ENCODE peak calls at places on chromosomes 12 and 14, in five cellular contexts. One of them, this sample, is unnamed.

GRCh38 chr12:57552692-57553321 is 3.0 kb downstream of the KIF5A start:
- DNase-seq in GM23338: no peak
- DNase-seq in psoas muscle: no peak
- DNase-seq in D721Med: no peak
- DNase-seq in HFFc6: peak
- DNase-seq in this sample: no peak

GRCh38 chr12:16352481-16352880 is 5.0 kb downstream of the MGST1 start:
- DNase-seq in GM23338: no peak
- DNase-seq in psoas muscle: no peak
- DNase-seq in D721Med: no peak
- DNase-seq in HFFc6: peak
- DNase-seq in this sample: no peak

GRCh38 chr12:104201238-104202001 is 14.2 kb upstream of the TXNRD1 start:
- DNase-seq in GM23338: peak
- DNase-seq in psoas muscle: no peak
- DNase-seq in D721Med: no peak
- DNase-seq in HFFc6: peak
- DNase-seq in this sample: no peak

GRCh38 chr12:123705935-123706334 is 6.2 kb upstream of the ATP6V0A2 start:
- DNase-seq in GM23338: peak
- DNase-seq in psoas muscle: no peak
- DNase-seq in D721Med: no peak
- DNase-seq in HFFc6: no peak
- DNase-seq in this sample: no peak

GRCh38 chr14:102554835-102555819 is 37.3 kb upstream of the RCOR1 start:
- DNase-seq in GM23338: peak
- DNase-seq in psoas muscle: peak
- DNase-seq in D721Med: no peak
- DNase-seq in HFFc6: no peak
- DNase-seq in this sample: no peak

GRCh38 chr14:89303452-89304435 is 113.3 kb downstream of the FOXN3 start:
- DNase-seq in GM23338: no peak
- DNase-seq in psoas muscle: peak
- DNase-seq in D721Med: no peak
- DNase-seq in HFFc6: peak
- DNase-seq in this sample: peak

GRCh38 chr14:69716483-69717187 is 50.3 kb upstream of the SRSF5 start:
- DNase-seq in GM23338: no peak
- DNase-seq in psoas muscle: no peak
- DNase-seq in D721Med: no peak
- DNase-seq in HFFc6: peak
- DNase-seq in this sample: peak

GRCh38 chr14:39431416-39432178 is 636 bp downstream of the FBXO33 start:
- DNase-seq in GM23338: peak
- DNase-seq in psoas muscle: peak
- DNase-seq in D721Med: peak
- DNase-seq in HFFc6: peak
- DNase-seq in this sample: no peak

GRCh38 chr14:54301349-54301748 is 95.5 kb upstream of the CDKN3 start:
- DNase-seq in GM23338: no peak
- DNase-seq in psoas muscle: no peak
- DNase-seq in D721Med: no peak
- DNase-seq in HFFc6: no peak
- DNase-seq in this sample: no peak

GRCh38 chr12:39780527-39781446 is 161.2 kb upstream of the ABCD2 start:
- DNase-seq in GM23338: no peak
- DNase-seq in psoas muscle: no peak
- DNase-seq in D721Med: no peak
- DNase-seq in HFFc6: no peak
- DNase-seq in this sample: no peak

GRCh38 chr12:9727813-9728212 is 5.1 kb downstream of the CLECL1 start:
- DNase-seq in GM23338: no peak
- DNase-seq in psoas muscle: no peak
- DNase-seq in D721Med: no peak
- DNase-seq in HFFc6: no peak
- DNase-seq in this sample: no peak

GRCh38 chr12:66668311-66668710 is 10.6 kb downstream of the GRIP1 start:
- DNase-seq in GM23338: no peak
- DNase-seq in psoas muscle: no peak
- DNase-seq in D721Med: no peak
- DNase-seq in HFFc6: no peak
- DNase-seq in this sample: no peak

GRCh38 chr12:116489116-116489515 is 70.1 kb upstream of the MAP1LC3B2 start:
- DNase-seq in GM23338: no peak
- DNase-seq in psoas muscle: no peak
- DNase-seq in D721Med: no peak
- DNase-seq in HFFc6: no peak
- DNase-seq in this sample: no peak

GRCh38 chr14:92466068-92466458 is 47.5 kb upstream of the RIN3 start:
- DNase-seq in GM23338: no peak
- DNase-seq in psoas muscle: no peak
- DNase-seq in D721Med: no peak
- DNase-seq in HFFc6: no peak
- DNase-seq in this sample: no peak

GRCh38 chr14:63770187-63770807 is 42.4 kb upstream of the SGPP1 start:
- DNase-seq in GM23338: peak
- DNase-seq in psoas muscle: no peak
- DNase-seq in D721Med: no peak
- DNase-seq in HFFc6: peak
- DNase-seq in this sample: peak

GRCh38 chr14:39827901-39828655 is 395.8 kb upstream of the FBXO33 start:
- DNase-seq in GM23338: no peak
- DNase-seq in psoas muscle: no peak
- DNase-seq in D721Med: no peak
- DNase-seq in HFFc6: no peak
- DNase-seq in this sample: no peak

GRCh38 chr12:45284096-45284901 is 68.4 kb downstream of the ANO6 start:
- DNase-seq in GM23338: peak
- DNase-seq in psoas muscle: no peak
- DNase-seq in D721Med: no peak
- DNase-seq in HFFc6: peak
- DNase-seq in this sample: peak

GRCh38 chr12:52319097-52319496 is 2.1 kb downstream of the KRT83 start:
- DNase-seq in GM23338: peak
- DNase-seq in psoas muscle: no peak
- DNase-seq in D721Med: no peak
- DNase-seq in HFFc6: no peak
- DNase-seq in this sample: no peak

GRCh38 chr12:112686373-112686772 is 105.2 kb upstream of the RPH3A start:
- DNase-seq in GM23338: no peak
- DNase-seq in psoas muscle: no peak
- DNase-seq in D721Med: no peak
- DNase-seq in HFFc6: no peak
- DNase-seq in this sample: no peak

GRCh38 chr14:64845878-64846277 is 33.8 kb downstream of the SPTB start:
- DNase-seq in GM23338: peak
- DNase-seq in psoas muscle: no peak
- DNase-seq in D721Med: no peak
- DNase-seq in HFFc6: peak
- DNase-seq in this sample: peak

GRCh38 chr12:127025545-127025944 is 1241.4 kb upstream of the TMEM132C start:
- DNase-seq in GM23338: no peak
- DNase-seq in psoas muscle: no peak
- DNase-seq in D721Med: no peak
- DNase-seq in HFFc6: peak
- DNase-seq in this sample: no peak

GRCh38 chr12:52522346-52523011 is 2.3 kb upstream of the KRT5 start:
- DNase-seq in GM23338: no peak
- DNase-seq in psoas muscle: no peak
- DNase-seq in D721Med: no peak
- DNase-seq in HFFc6: peak
- DNase-seq in this sample: no peak

GRCh38 chr12:45730842-45731336 is 1.4 kb downstream of the ARID2 start:
- DNase-seq in GM23338: no peak
- DNase-seq in psoas muscle: no peak
- DNase-seq in D721Med: no peak
- DNase-seq in HFFc6: no peak
- DNase-seq in this sample: no peak

GRCh38 chr12:12046401-12046800 is 24.3 kb upstream of the BCL2L14 start:
- DNase-seq in GM23338: no peak
- DNase-seq in psoas muscle: no peak
- DNase-seq in D721Med: no peak
- DNase-seq in HFFc6: no peak
- DNase-seq in this sample: no peak

GRCh38 chr14:104787736-104788532 is 7.6 kb downstream of the AKT1 start:
- DNase-seq in GM23338: no peak
- DNase-seq in psoas muscle: no peak
- DNase-seq in D721Med: no peak
- DNase-seq in HFFc6: no peak
- DNase-seq in this sample: no peak

GRCh38 chr14:103164786-103165185 is 41.5 kb downstream of the TNFAIP2 start:
- DNase-seq in GM23338: no peak
- DNase-seq in psoas muscle: no peak
- DNase-seq in D721Med: no peak
- DNase-seq in HFFc6: no peak
- DNase-seq in this sample: no peak

GRCh38 chr12:47303207-47303606 is 223.4 kb upstream of the AMIGO2 start:
- DNase-seq in GM23338: no peak
- DNase-seq in psoas muscle: no peak
- DNase-seq in D721Med: no peak
- DNase-seq in HFFc6: no peak
- DNase-seq in this sample: peak

DNA sequence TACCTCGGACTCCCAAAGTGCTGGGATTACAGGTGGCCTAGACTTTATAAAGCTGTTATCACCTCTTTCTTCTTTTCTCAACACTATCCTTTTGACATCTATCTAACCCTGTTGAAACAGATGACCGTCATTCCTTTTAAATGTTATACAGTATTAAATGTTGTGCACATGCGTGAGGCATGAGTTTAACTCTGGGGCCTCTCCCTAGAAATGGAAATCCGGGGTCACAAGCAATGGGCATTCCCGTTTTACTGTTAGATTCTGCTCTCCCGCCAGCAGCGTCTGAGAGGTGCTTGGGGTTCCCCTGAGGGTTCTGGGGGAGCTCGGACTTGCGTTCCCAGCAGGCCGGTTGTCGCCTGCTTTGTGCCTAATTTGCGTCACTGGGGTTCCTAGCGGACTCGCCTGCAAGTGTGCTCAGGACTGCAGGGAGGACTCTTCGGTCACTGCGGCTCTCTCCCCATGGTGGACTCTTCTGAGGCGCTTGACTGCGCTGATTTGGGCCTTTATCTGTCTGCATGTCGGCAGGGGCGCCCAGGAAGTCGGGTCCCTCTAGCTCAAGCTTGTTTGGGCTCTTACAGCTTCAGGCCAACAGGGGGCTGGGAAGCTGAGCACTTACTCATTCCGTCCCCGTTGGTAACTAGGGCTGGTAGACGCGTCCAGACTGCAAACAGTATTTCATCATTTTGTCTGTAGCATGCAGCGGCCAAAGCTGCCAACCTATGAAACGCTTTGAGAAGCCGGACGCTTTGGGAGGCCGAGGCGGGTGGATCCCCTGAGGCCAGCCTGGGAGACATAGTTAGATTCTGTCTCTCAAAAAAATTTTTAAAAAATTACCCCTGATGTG is 1.2 kb upstream of the RAN start:
- DNase-seq in GM23338: peak
- DNase-seq in psoas muscle: peak
- DNase-seq in D721Med: no peak
- DNase-seq in HFFc6: peak
- DNase-seq in this sample: peak
- TF ChIP-seq CTCF in GM23338: peak
- TF ChIP-seq CTCF in psoas muscle: peak
- TF ChIP-seq CTCF in D721Med: peak
- TF ChIP-seq CTCF in HFFc6: peak
- TF ChIP-seq CTCF in this sample: peak

DNA sequence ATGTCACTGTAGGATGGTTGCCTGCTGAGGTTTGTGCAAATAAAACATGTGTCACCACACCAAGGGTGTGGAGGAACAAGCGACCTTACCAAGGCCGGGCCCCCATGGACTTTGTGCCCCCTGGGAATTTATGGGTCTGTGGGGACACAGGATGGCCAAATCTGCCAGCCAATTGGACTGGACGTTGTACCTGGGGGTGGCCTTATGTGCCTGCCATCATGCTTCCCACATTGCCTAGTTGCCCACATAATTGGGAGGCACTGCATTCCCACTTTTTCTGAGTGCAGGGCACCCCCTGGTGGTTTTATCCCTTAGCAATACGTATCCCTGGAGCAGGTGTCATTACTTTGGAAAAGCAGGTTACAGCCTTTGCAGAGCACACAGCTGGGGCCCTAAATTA is 92.6 kb upstream of the TMPO start:
- DNase-seq in GM23338: peak
- DNase-seq in psoas muscle: no peak
- DNase-seq in D721Med: no peak
- DNase-seq in HFFc6: no peak
- DNase-seq in this sample: no peak
- TF ChIP-seq CTCF in GM23338: peak
- TF ChIP-seq CTCF in psoas muscle: no peak
- TF ChIP-seq CTCF in D721Med: peak
- TF ChIP-seq CTCF in HFFc6: peak
- TF ChIP-seq CTCF in this sample: peak

GRCh38 chr12:111270773-111271172 is 98.1 kb downstream of the PHETA1 start:
- DNase-seq in GM23338: peak
- DNase-seq in psoas muscle: no peak
- DNase-seq in D721Med: no peak
- DNase-seq in HFFc6: no peak
- DNase-seq in this sample: no peak

GRCh38 chr12:111270128-111270651 is 98.7 kb downstream of the PHETA1 start:
- DNase-seq in GM23338: no peak
- DNase-seq in psoas muscle: no peak
- DNase-seq in D721Med: no peak
- DNase-seq in HFFc6: no peak
- DNase-seq in this sample: no peak

GRCh38 chr12:111267171-111267570 is 101.7 kb downstream of the PHETA1 start:
- DNase-seq in GM23338: no peak
- DNase-seq in psoas muscle: no peak
- DNase-seq in D721Med: no peak
- DNase-seq in HFFc6: no peak
- DNase-seq in this sample: no peak

GRCh38 chr12:111269688-111270087 is 99.2 kb downstream of the PHETA1 start:
- DNase-seq in GM23338: no peak
- DNase-seq in psoas muscle: no peak
- DNase-seq in D721Med: no peak
- DNase-seq in HFFc6: no peak
- DNase-seq in this sample: no peak

GRCh38 chr12:111268738-111269572 is 99.9 kb downstream of the PHETA1 start:
- DNase-seq in GM23338: peak
- DNase-seq in psoas muscle: no peak
- DNase-seq in D721Med: no peak
- DNase-seq in HFFc6: no peak
- DNase-seq in this sample: no peak
- TF ChIP-seq CTCF in GM23338: peak
- TF ChIP-seq CTCF in psoas muscle: peak
- TF ChIP-seq CTCF in D721Med: peak
- TF ChIP-seq CTCF in HFFc6: peak
- TF ChIP-seq CTCF in this sample: peak

DNA sequence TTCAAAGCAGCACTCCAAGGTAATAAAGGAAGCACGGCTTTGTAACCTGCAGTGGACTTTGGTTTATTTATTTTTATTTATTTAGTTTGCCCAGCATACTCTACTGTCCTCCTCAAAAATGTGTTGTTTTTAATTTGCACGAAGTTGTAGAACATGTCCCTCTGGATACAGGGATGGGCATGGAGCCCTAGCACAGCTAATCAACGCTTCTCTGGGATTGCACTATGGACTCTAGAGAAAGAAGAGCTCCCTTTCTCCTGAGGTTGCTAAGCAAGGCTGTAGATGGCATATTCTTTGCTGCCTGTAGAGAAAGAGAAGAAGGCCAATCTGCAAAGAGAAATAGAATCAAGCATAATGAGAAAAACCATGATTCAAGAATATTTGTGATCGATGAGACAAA is 5.9 kb upstream of the ANAPC5 start:
- DNase-seq in GM23338: no peak
- DNase-seq in psoas muscle: no peak
- DNase-seq in D721Med: no peak
- DNase-seq in HFFc6: no peak
- DNase-seq in this sample: no peak
- TF ChIP-seq CTCF in GM23338: no peak
- TF ChIP-seq CTCF in psoas muscle: no peak
- TF ChIP-seq CTCF in D721Med: no peak
- TF ChIP-seq CTCF in HFFc6: no peak
- TF ChIP-seq CTCF in this sample: no peak